ENCODE peak calls at places on chromosome 1, in nine cellular contexts. D, K, T, U, F, R, I, O and J are unnamed samples.

GRCh38 chr1:29183287-29183686 is 1.6 kb upstream of the SRSF4 start:
- DNase-seq in R (no peak), F (no peak), K (no peak), O (no peak), T (no peak), I (no peak), U (no peak), D (no peak), J (no peak)

GRCh38 chr1:61323681-61324328 is 241.4 kb downstream of the NFIA start:
- DNase-seq in F (no peak), T (no peak), R (no peak), U (no peak), K (no peak), I (no peak), D (no peak), O (no peak), J (no peak)

GRCh38 chr1:116152950-116153691 is 41.9 kb downstream of the MAB21L3 start:
- DNase-seq in D (no peak), K (no peak), O (no peak), R (no peak), T (no peak), F (no peak), I (no peak), U (no peak), J (no peak)

GRCh38 chr1:13943055-13943454 is 243.1 kb downstream of the PRDM2 start:
- DNase-seq in U (no peak), K (no peak), D (no peak), O (no peak), T (no peak), R (no peak), I (no peak), F (no peak), J (no peak)

GRCh38 chr1:25707280-25708016 is 90.9 kb downstream of the MAN1C1 start:
- DNase-seq in R (no peak), F (no peak), T (peak; percentile 58), I (no peak), K (no peak), O (no peak), U (no peak), D (peak; percentile 25), J (no peak)

GRCh38 chr1:226027861-226028260 is 28.7 kb upstream of the SDE2 start:
- DNase-seq in O (no peak), U (no peak), F (no peak), R (no peak), D (no peak), I (no peak), T (no peak), K (no peak), J (no peak)

GRCh38 chr1:157359309-157360020 is 192.8 kb downstream of the FCRL5 start:
- DNase-seq in T (peak; percentile 19), O (no peak), I (peak; percentile 30), F (no peak), K (no peak), U (no peak), D (no peak), R (no peak), J (no peak)

GRCh38 chr1:54309631-54310366 is 96.4 kb downstream of the SSBP3 start:
- DNase-seq in D (peak; percentile 34), R (no peak), K (no peak), T (no peak), O (no peak), U (no peak), F (no peak), I (peak; percentile 84), J (no peak)

GRCh38 chr1:160724445-160725242 is 13.0 kb upstream of the CD48 start:
- DNase-seq in U (no peak), F (peak; percentile 8), D (no peak), I (no peak), K (no peak), R (peak; percentile 64), O (no peak), T (no peak), J (no peak)

GRCh38 chr1:30589083-30589482 is 134.3 kb downstream of the MATN1 start:
- DNase-seq in U (no peak), D (no peak), I (no peak), K (no peak), R (no peak), O (no peak), T (no peak), F (no peak), J (no peak)